ENCODE peak calls at places on chromosomes 3 and 15, in six cellular contexts. J is CD8-positive, alpha-beta memory T cell; G is activated CD8-positive, alpha-beta memory T cell treated with anti-CD3 and anti-CD28 coated beads for 48 hours; Z is effector memory CD8-positive, alpha-beta T cell; K is NCI-H146; I is GM12864. R is an unnamed sample.

GRCh38 chr3:182895513-182896112 is 84.7 kb downstream of the DCUN1D1 start:
- DNase-seq in I (no peak), Z (no peak), G (no peak), K (no peak), J (no peak), R (no peak)

GRCh38 chr15:67601008-67601620 is 58.6 kb downstream of the MAP2K5 start:
- DNase-seq in K (no peak), Z (no peak), J (no peak), I (no peak), G (no peak), R (no peak)

GRCh38 chr15:73796266-73796939 is 43.3 kb upstream of the INSYN1 start:
- DNase-seq in Z (no peak), I (no peak), G (no peak), J (no peak), K (no peak), R (no peak)

GRCh38 chr3:46934067-46934466 is 42.5 kb downstream of the CCDC12 start:
- DNase-seq in G (no peak), Z (no peak), J (no peak), K (no peak), I (no peak), R (no peak)

GRCh38 chr3:12822725-12823373 is 18.5 kb downstream of the RPL32 start:
- DNase-seq in K (no peak), G (no peak), Z (no peak), I (no peak), J (no peak), R (no peak)

GRCh38 chr3:46607603-46608028 is 4.7 kb upstream of the FAM240A start:
- DNase-seq in K (no peak), I (no peak), G (no peak), J (no peak), Z (no peak), R (no peak)

GRCh38 chr15:38414351-38414750 is 39.6 kb upstream of the FAM98B start:
- DNase-seq in I (no peak), G (no peak), Z (no peak), K (peak), J (no peak), R (no peak)

GRCh38 chr3:73120710-73121109 is 59.3 kb downstream of the EBLN2 start:
- DNase-seq in G (no peak), K (no peak), J (no peak), Z (no peak), I (no peak), R (no peak)

GRCh38 chr3:63092545-63092944 is 185.6 kb upstream of the SYNPR start:
- DNase-seq in K (no peak), J (no peak), Z (no peak), G (no peak), I (no peak), R (no peak)

GRCh38 chr3:123258811-123259420 is 57.2 kb downstream of the SEC22A start:
- DNase-seq in I (no peak), K (peak), G (no peak), Z (no peak), J (peak), R (peak)

GRCh38 chr3:44926921-44927320 is 49.1 kb downstream of the ZDHHC3 start:
- DNase-seq in G (no peak), J (no peak), K (no peak), Z (no peak), I (no peak), R (no peak)

GRCh38 chr15:89690276-89691218 is at the start of the genes PEX11A and WDR93:
- DNase-seq in K (peak), G (peak), J (peak), Z (peak), I (peak), R (peak)

GRCh38 chr15:93485922-93486327 is 396.9 kb upstream of the RGMA start:
- DNase-seq in Z (no peak), K (peak), J (no peak), I (no peak), G (no peak), R (no peak)